ENCODE peak calls at places on chromosomes 12 and 14, in six cellular contexts. U is HT-29, X is H4, T is epithelial cell of esophagus, C is globus pallidus, A is NT2/D1. Q is an unnamed sample.

GRCh38 chr12:62335057-62335456 is 74.9 kb downstream of the USP15 start:
- DNase-seq in U (no peak), X (no peak), T (no peak), C (no peak), A (no peak), Q (no peak)

GRCh38 chr14:74951443-74952194 is 3.8 kb downstream of the PGF start:
- DNase-seq in U (no peak), X (no peak), T (no peak), C (no peak), A (no peak), Q (no peak)

GRCh38 chr12:21946983-21947382 is 5.8 kb upstream of the ABCC9 start:
- DNase-seq in U (no peak), X (no peak), T (no peak), C (no peak), A (no peak), Q (no peak)

GRCh38 chr12:68317047-68317667 is 15.0 kb downstream of the MDM1 start:
- DNase-seq in U (peak; percentile 60), X (peak; percentile 27), T (peak; percentile 56), C (no peak), A (peak; percentile 23), Q (no peak)

GRCh38 chr12:49538740-49539403 is at the start of gene KCNH3:
- DNase-seq in U (peak; percentile 36), X (peak; percentile 72), T (peak; percentile 70), C (peak; percentile 37), A (peak; percentile 49), Q (peak; percentile 77)

GRCh38 chr12:103840399-103840880 is 594 bp downstream of the NT5DC3 start:
- DNase-seq in U (peak; percentile 23), X (no peak), T (peak; percentile 53), C (no peak), A (no peak), Q (no peak)

GRCh38 chr14:91249841-91250616 is 5.5 kb upstream of the GPR68 start:
- DNase-seq in U (peak; percentile 12), X (peak; percentile 72), T (peak; percentile 60), C (no peak), A (no peak), Q (no peak)

GRCh38 chr12:66036317-66036716 is 94.2 kb downstream of the LLPH start:
- DNase-seq in U (peak; percentile 18), X (peak; percentile 66), T (peak; percentile 98), C (no peak), A (no peak), Q (no peak)

Q was measured in putamen.